ENCODE peak calls at places on chromosomes 1 and 21, in four cellular contexts. Z, V, U and E are unnamed samples.
A peak's percentile ranks its signal among the peaks of the same experiment; 100 is the strongest.

GRCh38 chr1:117166076-117166475 is 44.5 kb upstream of the TRIM45 start:
- DNase-seq in Z (no peak), V (no peak), U (peak; percentile 58), E (no peak)

GRCh38 chr1:183590225-183591191 is at the start of gene NCF2:
- DNase-seq in Z (no peak), V (peak; percentile 31), U (no peak), E (no peak)

GRCh38 chr1:1703796-1704195 is 11.2 kb upstream of the SLC35E2B start:
- DNase-seq in Z (no peak), V (no peak), U (no peak), E (no peak)

GRCh38 chr1:198919667-198920398 is 281.0 kb downstream of the PTPRC start:
- DNase-seq in Z (no peak), V (no peak), U (no peak), E (no peak)

GRCh38 chr21:36596174-36596573 is 102.7 kb upstream of the SIM2 start:
- DNase-seq in Z (no peak), V (no peak), U (no peak), E (no peak)

GRCh38 chr1:109619655-109620395 is at the start of gene AMPD2:
- DNase-seq in Z (peak; percentile 87), V (peak; percentile 80), U (peak; percentile 74), E (peak; percentile 86)

GRCh38 chr1:81409262-81409661 is 391.5 kb upstream of the ADGRL2 start:
- DNase-seq in Z (no peak), V (no peak), U (no peak), E (no peak)

GRCh38 chr1:52554756-52555155 is 1.9 kb upstream of the TUT4 start:
- DNase-seq in Z (no peak), V (no peak), U (no peak), E (peak; percentile 40)

GRCh38 chr1:60088620-60089155 is 15.1 kb upstream of the C1orf87 start:
- DNase-seq in Z (no peak), V (no peak), U (no peak), E (no peak)

GRCh38 chr1:75461808-75462325 is 149.0 kb downstream of the SLC44A5 start:
- DNase-seq in Z (no peak), V (no peak), U (no peak), E (no peak)

GRCh38 chr1:169925505-169926482 is 32.1 kb upstream of the SCYL3 start:
- DNase-seq in Z (no peak), V (no peak), U (no peak), E (no peak)

GRCh38 chr1:244391761-244392160 is 59.9 kb downstream of the ADSS2 start:
- DNase-seq in Z (no peak), V (no peak), U (peak; percentile 87), E (no peak)

DNA sequence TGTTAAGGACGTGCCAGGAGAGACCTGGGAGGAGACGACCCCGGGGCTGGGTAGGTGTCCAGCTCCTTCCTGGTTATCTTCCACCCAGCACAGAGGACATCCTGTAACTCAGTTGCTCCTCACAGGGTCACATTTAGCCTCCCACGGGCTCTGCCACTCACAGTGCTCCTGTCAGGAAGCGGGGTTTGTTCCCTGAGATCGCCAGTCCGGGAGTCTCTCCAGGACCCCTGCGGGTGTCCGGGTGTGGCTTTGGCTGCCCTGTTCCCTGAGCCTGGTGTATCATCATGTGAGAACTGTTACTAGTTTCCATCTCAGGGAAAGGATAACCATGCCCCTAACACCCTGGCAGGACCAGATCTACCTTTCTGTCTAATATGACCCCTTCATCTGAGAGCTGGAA is 158.2 kb upstream of the RUNX1 start:
- DNase-seq in Z (peak; percentile 44), V (no peak), U (no peak), E (no peak)
- TF ChIP-seq POLR2A in Z (no peak), V (no peak), U (no peak), E (no peak)

DNA sequence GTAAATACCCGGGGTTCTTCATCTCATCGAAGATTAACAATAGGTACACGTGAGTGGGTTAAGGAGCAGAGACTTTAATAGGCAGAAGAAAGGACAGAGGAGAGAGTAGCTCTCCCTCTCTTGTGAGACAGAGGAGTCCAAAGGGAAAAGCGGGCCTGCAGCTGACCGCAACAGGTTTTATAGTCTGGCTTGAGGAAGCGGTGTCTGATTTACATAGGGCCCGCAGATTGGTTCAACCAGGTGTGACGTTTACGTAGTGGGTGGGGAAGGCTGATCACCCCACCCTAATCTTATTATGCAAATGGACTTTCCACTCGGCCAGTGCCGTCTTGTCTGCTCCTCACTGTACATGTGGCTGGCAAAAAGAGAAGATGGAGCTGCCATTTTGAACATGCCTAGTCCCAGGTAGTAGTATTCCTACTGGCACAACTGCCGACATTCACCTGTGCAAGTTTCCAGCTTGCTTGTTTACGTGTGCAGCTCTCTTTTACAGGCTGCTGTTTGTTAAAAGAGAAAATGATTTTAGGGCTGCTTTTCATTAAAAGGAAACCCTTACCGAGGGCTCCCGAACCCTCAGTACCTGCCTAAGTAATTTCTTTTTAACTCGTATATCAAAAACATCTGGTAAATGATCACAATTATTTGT is 10.6 kb downstream of the CDC14A start:
- DNase-seq in Z (no peak), V (no peak), U (no peak), E (no peak)
- TF ChIP-seq POLR2A in Z (no peak), V (no peak), U (no peak), E (no peak)

GRCh38 chr21:43646550-43647260 is 12.6 kb downstream of the HSF2BP start:
- DNase-seq in Z (peak; percentile 91), V (peak; percentile 94), U (peak; percentile 97), E (peak; percentile 97)
- TF ChIP-seq POLR2A in Z (no peak), V (no peak), U (no peak), E (no peak)

GRCh38 chr1:178580876-178581275 is 68.0 kb downstream of the TEX35 start:
- DNase-seq in Z (peak; percentile 38), V (no peak), U (no peak), E (no peak)
- TF ChIP-seq POLR2A in Z (no peak), V (no peak), U (no peak), E (no peak)

DNA sequence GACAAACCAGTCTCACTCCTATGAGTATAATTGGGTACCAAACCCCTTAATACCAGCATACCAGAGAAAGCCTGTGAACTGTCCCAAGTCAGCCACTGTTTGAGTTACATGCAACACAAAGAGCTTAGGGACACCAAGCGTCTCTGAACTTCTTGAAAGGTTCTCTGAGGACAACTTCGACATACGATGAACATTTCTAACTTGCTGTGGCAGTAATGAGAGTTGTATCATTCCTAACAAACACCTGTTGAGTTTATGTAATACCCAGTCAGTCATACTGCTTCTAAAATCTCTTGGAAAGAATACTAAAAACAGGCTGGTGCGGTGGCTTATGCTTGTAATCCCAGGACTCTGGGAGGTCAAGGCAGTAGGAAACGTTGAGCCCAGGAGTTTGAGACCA is 18.4 kb downstream of the CCT8 start:
- DNase-seq in Z (no peak), V (no peak), U (no peak), E (no peak)
- TF ChIP-seq POLR2A in Z (no peak), V (no peak), U (no peak), E (no peak)

GRCh38 chr1:160755864-160756616 is 17.0 kb downstream of the SLAMF7 start:
- DNase-seq in Z (no peak), V (no peak), U (no peak), E (no peak)
- TF ChIP-seq POLR2A in Z (no peak), V (no peak), U (no peak), E (no peak)